ENCODE peak calls at places on chromosomes 1 and 21, in six cellular contexts. J is lung; D is effector memory CD4-positive, alpha-beta T cell; I is uterus; H is cardiac muscle cell; V is NT2/D1. B is an unnamed sample.

GRCh38 chr1:5847013-5847654 is 145.1 kb downstream of the NPHP4 start:
- DNase-seq in D (no peak), H (peak; percentile 87), I (no peak), V (peak; percentile 25), J (no peak), B (no peak)

GRCh38 chr1:155092131-155092530 is 13.5 kb downstream of the EFNA3 start:
- DNase-seq in J (no peak), D (no peak), H (no peak), V (no peak), I (no peak), B (no peak)

GRCh38 chr1:85201340-85202091 is 700 bp upstream of the SYDE2 start:
- DNase-seq in H (peak; percentile 91), J (peak; percentile 79), V (peak; percentile 84), D (peak; percentile 69), I (peak; percentile 71), B (peak; percentile 84)

GRCh38 chr1:98429851-98430496 is 231.5 kb upstream of the SNX7 start:
- DNase-seq in J (peak; percentile 65), V (no peak), I (no peak), H (no peak), D (no peak), B (no peak)

GRCh38 chr1:117215733-117216462 is 5.2 kb upstream of the VTCN1 start:
- DNase-seq in D (no peak), J (no peak), I (no peak), H (no peak), V (no peak), B (no peak)

GRCh38 chr1:118204106-118204505 is 19.1 kb upstream of the SPAG17 start:
- DNase-seq in D (no peak), H (no peak), I (no peak), V (no peak), J (no peak), B (no peak)

GRCh38 chr1:46404482-46405203 is 10.5 kb downstream of the FAAH start:
- DNase-seq in H (no peak), D (no peak), I (no peak), J (no peak), V (no peak), B (no peak)

GRCh38 chr1:229509576-229509975 is 1.4 kb upstream of the NUP133 start:
- DNase-seq in J (no peak), D (no peak), I (no peak), V (no peak), H (no peak), B (no peak)

GRCh38 chr1:61605607-61606321 is 119.2 kb downstream of the TM2D1 start:
- DNase-seq in H (no peak), D (no peak), J (no peak), I (no peak), V (no peak), B (no peak)

GRCh38 chr1:203057831-203058673 is 27.8 kb downstream of the MYOG start:
- DNase-seq in I (no peak), V (no peak), D (no peak), J (no peak), H (no peak), B (peak; percentile 19)

GRCh38 chr1:181015258-181015630 is 7.4 kb downstream of the STX6 start:
- DNase-seq in J (no peak), D (no peak), V (no peak), I (no peak), H (no peak), B (no peak)

GRCh38 chr1:56199060-56199459 is 380.3 kb downstream of the PLPP3 start:
- DNase-seq in H (peak; percentile 49), I (no peak), D (no peak), J (no peak), V (no peak), B (peak; percentile 28)

GRCh38 chr1:172343246-172344099 is 77.0 kb upstream of the C1orf105 start:
- DNase-seq in V (no peak), H (no peak), D (no peak), J (no peak), I (no peak), B (no peak)

GRCh38 chr21:38289697-38290096 is 32.9 kb downstream of the KCNJ15 start:
- DNase-seq in V (no peak), H (no peak), J (peak; percentile 63), D (no peak), I (no peak), B (no peak)

GRCh38 chr1:248820041-248820585 is 5.6 kb downstream of the SH3BP5L start:
- DNase-seq in D (no peak), V (no peak), J (no peak), H (no peak), I (no peak), B (no peak)

GRCh38 chr1:55466921-55467320 is 251.8 kb upstream of the USP24 start:
- DNase-seq in J (no peak), H (no peak), V (no peak), D (no peak), I (no peak), B (no peak)

GRCh38 chr1:210292276-210292851 is 36.3 kb upstream of the HHAT start:
- DNase-seq in V (peak; percentile 64), J (peak; percentile 79), H (peak; percentile 75), D (no peak), I (peak; percentile 52), B (peak; percentile 55)

GRCh38 chr1:78333426-78334012 is 157.3 kb upstream of the PTGFR start:
- DNase-seq in I (peak; percentile 31), H (peak; percentile 38), V (no peak), J (no peak), D (no peak), B (no peak)

GRCh38 chr21:41761211-41762181 is 5.4 kb downstream of the RIPK4 start:
- DNase-seq in I (no peak), J (peak; percentile 68), H (peak; percentile 51), V (no peak), D (no peak), B (peak; percentile 75)

GRCh38 chr21:41759214-41759840 is 7.5 kb downstream of the RIPK4 start:
- DNase-seq in J (no peak), I (no peak), V (no peak), H (no peak), D (no peak), B (no peak)

GRCh38 chr21:41762236-41762635 is 4.6 kb downstream of the RIPK4 start:
- DNase-seq in I (no peak), H (peak; percentile 44), D (no peak), J (no peak), V (peak; percentile 89), B (no peak)

GRCh38 chr21:41759926-41760325 is 6.9 kb downstream of the RIPK4 start:
- DNase-seq in J (no peak), I (no peak), V (no peak), D (no peak), H (no peak), B (no peak)

GRCh38 chr21:41760411-41760810 is 6.4 kb downstream of the RIPK4 start:
- DNase-seq in J (no peak), H (no peak), I (no peak), V (no peak), D (no peak), B (no peak)
- H3K4me1 ChIP-seq in J (peaks cover 10% of the 10 kb centered on the region), H (peaks cover 12% of the 10 kb centered on the region), I (no peaks in the 10 kb centered on the region), V (peaks cover 32% of the 10 kb centered on the region), D (no peaks in the 10 kb centered on the region), B (no peaks in the 10 kb centered on the region)

GRCh38 chr21:15775291-15775690 is 45.5 kb downstream of the USP25 start:
- DNase-seq in D (no peak), H (no peak), I (no peak), J (no peak), V (no peak), B (no peak)
- H3K4me1 ChIP-seq in D (no peaks in the 10 kb centered on the region), H (no peaks in the 10 kb centered on the region), I (peaks cover 8% of the 10 kb centered on the region), J (peaks cover 3% of the 10 kb centered on the region), V (no peaks in the 10 kb centered on the region), B (peaks cover 51% of the 10 kb centered on the region)

GRCh38 chr1:193553562-193553961 is 367.1 kb upstream of the B3GALT2 start:
- DNase-seq in D (no peak), I (no peak), J (no peak), H (no peak), V (no peak), B (no peak)
- H3K4me1 ChIP-seq in D (peaks cover 3% of the 10 kb centered on the region), I (no peaks in the 10 kb centered on the region), J (no peaks in the 10 kb centered on the region), H (no peaks in the 10 kb centered on the region), V (no peaks in the 10 kb centered on the region), B (no peaks in the 10 kb centered on the region)

GRCh38 chr1:22317231-22317919 is 134.3 kb upstream of the ZBTB40 start:
- DNase-seq in V (peak; percentile 47), I (no peak), D (no peak), H (peak; percentile 36), J (no peak), B (no peak)
- H3K4me1 ChIP-seq in V (peaks cover 19% of the 10 kb centered on the region), I (no peaks in the 10 kb centered on the region), D (no peaks in the 10 kb centered on the region), H (no peaks in the 10 kb centered on the region), J (no peaks in the 10 kb centered on the region), B (no peaks in the 10 kb centered on the region)

GRCh38 chr1:225882008-225882698 is at the start of gene TMEM63A:
- DNase-seq in H (peak; percentile 95), J (peak; percentile 94), I (peak; percentile 95), V (peak; percentile 90), D (peak; percentile 83), B (peak; percentile 94)
- H3K4me1 ChIP-seq in H (no peaks in the 10 kb centered on the region), J (peaks cover 26% of the 10 kb centered on the region), I (no peaks in the 10 kb centered on the region), V (peaks cover 20% of the 10 kb centered on the region), D (peaks cover 43% of the 10 kb centered on the region), B (peaks cover 41% of the 10 kb centered on the region)

GRCh38 chr1:32870615-32871363 is at the start of gene FNDC5:
- DNase-seq in D (no peak), J (no peak), H (peak; percentile 82), V (peak; percentile 46), I (no peak), B (no peak)

GRCh38 chr1:32872189-32872898 is 1.6 kb upstream of the FNDC5 start:
- DNase-seq in D (peak; percentile 33), H (peak; percentile 85), I (peak; percentile 74), J (peak; percentile 54), V (peak; percentile 93), B (peak; percentile 83)

GRCh38 chr1:32873484-32873883 is 2.8 kb upstream of the FNDC5 start:
- DNase-seq in D (no peak), J (no peak), V (no peak), I (no peak), H (no peak), B (no peak)

GRCh38 chr1:32869844-32870614 is 683 bp downstream of the FNDC5 start:
- DNase-seq in D (no peak), V (no peak), J (no peak), H (no peak), I (no peak), B (no peak)

GRCh38 chr1:32871364-32872188 is 864 bp upstream of the FNDC5 start:
- DNase-seq in H (no peak), J (no peak), D (no peak), V (no peak), I (no peak), B (no peak)
- H3K4me1 ChIP-seq in H (peaks cover 7% of the 10 kb centered on the region), J (peaks cover 2% of the 10 kb centered on the region), D (peaks cover 7% of the 10 kb centered on the region), V (peaks cover 23% of the 10 kb centered on the region), I (no peaks in the 10 kb centered on the region), B (peaks cover 5% of the 10 kb centered on the region)

GRCh38 chr1:244449936-244450508 is 1.7 kb downstream of the ADSS2 start:
- DNase-seq in D (no peak), H (no peak), I (no peak), J (no peak), V (no peak), B (no peak)
- H3K4me1 ChIP-seq in D (peaks cover 10% of the 10 kb centered on the region), H (peaks cover 24% of the 10 kb centered on the region), I (peaks cover 12% of the 10 kb centered on the region), J (peaks cover 3% of the 10 kb centered on the region), V (peaks cover 6% of the 10 kb centered on the region), B (peaks cover 38% of the 10 kb centered on the region)